ENCODE peak calls at places on chromosomes 1 and 21, in eight cellular contexts. I is left ventricle myocardium inferior; M is cardiac muscle cell; D is astrocyte; C is tibial artery; Q is SJSA1; W is A549; Y is CD8-positive, alpha-beta T cell. B is an unnamed sample. For H3K4me1 and H3K9me3, the result is how much of the 10 kb centered on the place peaks cover.

GRCh38 chr1:210332719-210333398 is 4.2 kb downstream of the HHAT start:
- DNase-seq in Y (peak), C (no peak), I (no peak), D (peak), Q (no peak), M (no peak), W (no peak), B (no peak)

GRCh38 chr21:41967708-41968107 is 13.9 kb upstream of the C2CD2 start:
- DNase-seq in D (no peak), Y (no peak), M (no peak), Q (no peak), C (no peak), I (no peak), W (no peak), B (no peak)

GRCh38 chr21:27339902-27340301 is 373.0 kb upstream of the ADAMTS5 start:
- DNase-seq in W (no peak), D (no peak), Y (no peak), I (no peak), M (no peak), C (no peak), Q (peak), B (no peak)

GRCh38 chr1:86648255-86648654 is 56.1 kb upstream of the SH3GLB1 start:
- DNase-seq in I (no peak), M (no peak), Q (peak), C (no peak), D (peak), W (no peak), Y (no peak), B (no peak)

GRCh38 chr1:162035241-162035640 is 11.6 kb upstream of the OLFML2B start:
- DNase-seq in W (no peak), I (no peak), Y (no peak), D (peak), M (no peak), Q (no peak), C (no peak), B (no peak)

GRCh38 chr1:184973308-184974085 is 811 bp downstream of the NIBAN1 start:
- DNase-seq in Y (peak), M (peak), W (peak), Q (peak), I (peak), C (peak), D (peak), B (peak)

GRCh38 chr1:208349679-208350330 is 105.6 kb upstream of the PLXNA2 start:
- DNase-seq in I (no peak), W (no peak), D (no peak), C (no peak), Q (no peak), M (no peak), Y (no peak), B (no peak)

GRCh38 chr21:28943631-28944030 is 49.0 kb downstream of the LTN1 start:
- DNase-seq in Y (no peak), D (peak), I (no peak), C (no peak), M (no peak), W (no peak), Q (no peak), B (no peak)

GRCh38 chr1:15212216-15212988 is 34.6 kb upstream of the FHAD1 start:
- DNase-seq in Y (no peak), W (no peak), M (peak), C (no peak), Q (no peak), D (no peak), I (no peak), B (no peak)

GRCh38 chr1:245085508-245086095 is 69.2 kb upstream of the KIF26B start:
- DNase-seq in Q (peak), I (no peak), M (no peak), Y (no peak), D (peak), W (no peak), C (no peak), B (no peak)

GRCh38 chr1:12177999-12178441 is 11.2 kb downstream of the TNFRSF1B start:
- DNase-seq in C (peak), Y (peak), Q (peak), D (peak), I (peak), M (no peak), W (no peak), B (no peak)

GRCh38 chr1:14599173-14599754 is 779 bp downstream of the KAZN start:
- DNase-seq in Q (no peak), D (no peak), M (peak), I (no peak), C (no peak), W (no peak), Y (no peak), B (peak)

GRCh38 chr1:1567152-1567830 is 7.4 kb downstream of the SSU72 start:
- DNase-seq in Y (no peak), I (no peak), D (peak), C (no peak), W (no peak), Q (no peak), M (no peak), B (no peak)

GRCh38 chr1:81335876-81336275 is 464.9 kb upstream of the ADGRL2 start:
- DNase-seq in W (no peak), Y (no peak), I (no peak), D (no peak), C (no peak), M (no peak), Q (no peak), B (peak)

GRCh38 chr1:174623640-174624039 is 175.9 kb downstream of the GPR52 start:
- DNase-seq in C (no peak), W (no peak), I (no peak), D (no peak), Q (no peak), Y (no peak), M (no peak), B (no peak)

GRCh38 chr1:65459397-65459768 is 38.9 kb downstream of the LEPR start:
- DNase-seq in C (no peak), M (peak), Q (peak), I (no peak), W (no peak), Y (no peak), D (no peak), B (peak)

GRCh38 chr21:38950388-38951094 is 144.8 kb downstream of the ETS2 start:
- DNase-seq in Y (no peak), Q (no peak), I (no peak), W (no peak), C (peak), D (no peak), M (no peak), B (no peak)

GRCh38 chr1:18681423-18681835 is 50.8 kb downstream of the PAX7 start:
- DNase-seq in I (no peak), Y (no peak), D (peak), W (peak), Q (peak), M (peak), C (no peak), B (peak)

GRCh38 chr21:34510148-34511142 is 1.6 kb downstream of the KCNE1 start:
- DNase-seq in C (peak), I (peak), Y (no peak), W (peak), Q (peak), D (no peak), M (peak), B (no peak)

GRCh38 chr1:200184196-200184595 is 156.7 kb downstream of the NR5A2 start:
- DNase-seq in Y (no peak), C (peak), W (peak), I (peak), M (no peak), D (peak), Q (peak), B (peak)

GRCh38 chr1:88538222-88538899 is 145.7 kb upstream of the PKN2 start:
- DNase-seq in W (no peak), Q (no peak), Y (no peak), D (no peak), M (no peak), C (no peak), I (no peak), B (no peak)

GRCh38 chr1:9894115-9894514 is 16.0 kb downstream of the CTNNBIP1 start:
- DNase-seq in C (no peak), Q (no peak), W (no peak), D (no peak), Y (no peak), M (no peak), I (no peak), B (no peak)

GRCh38 chr1:187715483-187715882 is 886.7 kb downstream of the PLA2G4A start:
- DNase-seq in W (no peak), M (no peak), I (no peak), Y (no peak), D (no peak), C (no peak), Q (no peak), B (no peak)

GRCh38 chr21:34201001-34201400 is 127.6 kb downstream of the MRPS6 start:
- DNase-seq in Y (no peak), M (no peak), Q (no peak), I (no peak), W (no peak), C (no peak), D (no peak), B (no peak)

GRCh38 chr1:156748670-156749428 is 2.6 kb downstream of the HDGF start:
- DNase-seq in C (peak), Q (peak), I (peak), Y (no peak), M (peak), D (no peak), W (no peak), B (no peak)

GRCh38 chr1:22728751-22729399 is 18.2 kb downstream of the EPHB2 start:
- DNase-seq in Q (no peak), D (no peak), Y (no peak), C (no peak), W (no peak), I (no peak), M (no peak), B (no peak)

GRCh38 chr21:45029298-45029967 is 44.9 kb upstream of the ADARB1 start:
- DNase-seq in Q (no peak), C (peak), M (no peak), I (peak), Y (no peak), W (no peak), D (no peak), B (no peak)

DNA sequence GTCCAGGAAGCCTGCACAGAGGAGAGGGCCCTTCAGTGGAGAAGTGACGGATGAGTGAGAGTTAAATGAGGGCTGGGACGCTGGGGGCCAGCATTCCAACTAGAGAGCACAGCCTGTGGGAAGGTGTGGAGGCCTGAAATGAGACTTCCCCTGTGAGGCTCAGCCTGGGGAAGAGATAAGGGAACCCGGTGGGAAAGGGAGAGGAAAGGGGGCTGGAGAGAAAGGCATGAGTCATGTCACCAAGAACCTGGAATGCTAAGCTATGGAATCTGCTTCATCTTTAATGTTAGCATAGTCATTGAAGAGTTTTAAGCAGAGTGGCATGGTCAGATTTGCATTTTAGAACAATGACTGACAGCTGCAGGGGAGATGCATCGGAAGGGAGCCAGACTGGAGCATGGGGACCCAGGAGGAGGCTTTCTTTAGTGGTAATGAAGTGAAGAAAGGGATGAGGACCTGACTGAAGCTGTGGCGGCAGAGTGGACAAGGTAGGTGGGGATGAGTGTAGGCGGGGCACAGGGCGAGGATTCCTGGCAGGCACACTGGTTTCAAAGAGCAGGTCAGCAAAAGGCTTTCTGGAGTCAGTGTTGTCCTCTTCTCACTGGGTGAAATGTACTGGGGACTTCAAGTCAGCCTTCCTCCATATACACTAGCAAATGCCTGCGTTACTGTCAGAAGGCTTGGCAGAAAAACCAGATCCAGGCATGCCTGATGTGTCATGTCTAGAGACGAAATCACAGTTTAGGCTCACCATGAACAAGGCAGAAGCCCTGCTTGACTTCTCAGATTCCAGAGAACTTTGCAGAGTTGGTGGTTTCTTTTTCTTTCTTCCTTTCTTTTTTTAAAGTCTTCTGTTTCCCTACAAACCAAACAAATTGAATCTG is 8.0 kb downstream of the RGL1 start:
- DNase-seq in C (peak), Q (peak), W (no peak), M (peak), I (no peak), D (peak), Y (no peak), B (no peak)
- H3K4me1 ChIP-seq in C (under half), Q (half or more), W (under half), M (half or more), I (half or more), D (under half), Y (under half), B (under half)

DNA sequence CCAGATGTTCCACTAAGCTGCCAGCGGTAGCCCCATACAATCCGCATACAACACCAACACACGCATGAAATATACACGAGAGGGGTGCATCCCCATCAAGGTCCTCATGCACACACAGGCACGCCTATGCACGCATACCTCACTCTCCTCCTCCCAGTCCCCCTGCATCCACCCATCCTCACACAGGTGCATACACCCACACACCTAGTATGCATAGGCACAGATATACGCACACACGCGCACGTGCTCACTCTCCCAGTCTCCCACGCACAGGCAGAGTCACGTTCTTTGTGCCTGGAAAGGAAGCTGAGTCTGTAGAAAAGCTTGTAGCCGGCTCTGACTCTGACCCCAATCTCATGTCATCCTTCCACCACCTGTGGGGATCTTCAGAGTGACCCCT is 16.9 kb upstream of the PADI2 start:
- DNase-seq in I (no peak), Y (no peak), M (no peak), Q (no peak), C (no peak), D (no peak), W (no peak), B (no peak)
- H3K9me3 ChIP-seq in I (under half), Y (under half), M (under half), Q (under half), C (under half), D (under half), W (under half), B (under half)

DNA sequence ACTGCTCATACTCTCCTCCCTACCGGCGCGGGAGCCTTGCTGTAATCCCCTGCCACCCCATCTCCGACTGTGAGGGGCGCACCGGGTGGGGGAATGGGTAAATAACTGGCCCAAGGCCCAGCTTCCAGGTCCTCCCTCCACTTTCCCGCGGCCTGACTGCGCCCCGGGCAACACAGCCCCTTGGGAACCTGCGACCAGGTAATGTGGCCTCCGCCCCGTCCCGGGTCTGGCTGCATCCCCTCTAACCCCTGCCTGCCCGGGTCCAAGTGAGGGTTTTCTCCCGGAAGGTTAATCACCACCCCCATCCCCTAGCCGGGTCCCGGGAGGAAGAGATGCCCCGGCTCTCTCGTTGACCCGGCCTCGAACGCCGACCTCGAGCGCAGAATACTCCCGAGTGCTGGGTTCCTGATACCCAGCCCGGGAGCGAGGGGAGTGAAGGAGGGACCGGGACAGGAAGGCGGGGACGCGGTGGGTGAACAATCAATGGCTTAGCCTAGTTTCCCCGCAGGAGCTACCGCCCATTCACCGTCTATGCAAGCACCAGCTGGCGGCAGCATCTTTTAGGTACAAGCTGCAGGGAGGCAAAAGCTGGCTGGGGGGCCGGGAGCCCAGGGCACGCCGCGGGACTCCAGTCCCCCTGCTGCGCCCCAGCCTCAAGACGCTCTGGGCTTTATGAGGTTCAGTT is 5.9 kb upstream of the LHX9 start:
- DNase-seq in D (no peak), Q (no peak), W (no peak), C (no peak), M (no peak), Y (no peak), I (no peak), B (no peak)
- H3K4me3 ChIP-seq in D (no peak), Q (no peak), W (peak), C (peak), M (no peak), Y (no peak), I (peak), B (no peak)

GRCh38 chr1:24966121-24966723 is 36.1 kb upstream of the RUNX3 start:
- DNase-seq in I (no peak), Y (no peak), D (no peak), C (no peak), M (no peak), Q (peak), W (no peak), B (no peak)
- H3K4me1 ChIP-seq in I (under half), Y (half or more), D (under half), C (under half), M (under half), Q (half or more), W (under half), B (under half)

GRCh38 chr1:2955652-2956051 is 65.6 kb upstream of the ACTRT2 start:
- DNase-seq in Q (no peak), W (no peak), C (no peak), D (no peak), M (no peak), Y (no peak), I (no peak), B (no peak)

GRCh38 chr1:2952992-2953391 is 68.3 kb upstream of the ACTRT2 start:
- DNase-seq in M (no peak), Q (no peak), Y (no peak), W (no peak), C (no peak), D (no peak), I (no peak), B (no peak)

GRCh38 chr1:2953688-2954285 is 67.5 kb upstream of the ACTRT2 start:
- DNase-seq in I (no peak), M (no peak), C (no peak), Q (no peak), Y (no peak), D (no peak), W (no peak), B (no peak)

GRCh38 chr1:2957329-2957728 is 63.9 kb upstream of the ACTRT2 start:
- DNase-seq in Q (no peak), Y (no peak), I (no peak), M (no peak), D (no peak), W (no peak), C (no peak), B (no peak)

GRCh38 chr1:2956571-2956970 is 64.7 kb upstream of the ACTRT2 start:
- DNase-seq in D (no peak), Y (no peak), C (no peak), I (no peak), M (no peak), Q (no peak), W (no peak), B (no peak)
- H3K9me3 ChIP-seq in D (under half), Y (under half), C (under half), I (half or more), M (under half), Q (under half), W (under half), B (under half)

DNA sequence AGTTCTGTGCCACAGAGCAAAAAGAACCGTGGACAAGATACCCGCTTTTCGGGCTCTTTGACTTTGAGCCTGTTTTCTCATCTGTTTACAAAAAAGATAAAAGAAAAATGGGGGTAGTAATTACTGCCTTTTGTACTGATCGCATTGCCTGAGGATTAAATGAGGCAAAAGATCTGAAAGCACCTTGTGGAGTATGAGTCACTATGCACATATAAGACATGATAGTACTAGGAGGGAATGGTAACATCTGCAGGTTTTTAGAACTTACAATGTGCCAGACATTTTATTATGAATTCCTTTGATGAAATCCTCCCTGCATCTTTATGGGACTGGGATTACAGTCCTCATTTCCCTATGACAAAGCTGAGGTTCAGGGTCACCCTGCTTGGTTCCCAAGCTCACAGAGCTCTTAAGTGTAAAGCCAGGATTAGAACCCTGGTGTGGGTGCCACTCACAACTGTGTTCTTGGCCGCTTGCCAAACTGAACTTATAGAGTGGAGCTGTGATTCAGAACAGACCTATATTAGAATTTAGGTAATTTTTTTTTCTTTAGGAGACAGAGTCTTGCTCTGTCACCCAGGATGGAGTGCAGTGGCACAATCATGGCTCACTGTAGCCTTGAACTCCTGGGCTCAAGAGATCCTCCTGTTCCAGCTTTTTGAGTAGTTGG is 1.8 kb downstream of the DISC1 start:
- DNase-seq in M (no peak), D (no peak), Y (peak), I (no peak), C (no peak), W (no peak), Q (no peak), B (peak)
- H3K4me3 ChIP-seq in M (no peak), D (no peak), Y (peak), I (no peak), C (no peak), W (no peak), Q (no peak), B (no peak)

GRCh38 chr21:43731891-43732711 is 13.2 kb downstream of the PDXK start:
- DNase-seq in M (no peak), D (peak), Q (no peak), Y (no peak), I (no peak), C (no peak), W (no peak), B (no peak)
- H3K4me1 ChIP-seq in M (under half), D (half or more), Q (under half), Y (under half), I (half or more), C (under half), W (half or more), B (under half)